ENCODE peak calls at places on chromosomes 6 and 20, in ten cellular contexts. E is WTC11, N is mammary epithelial cell, A is fibroblast of lung, G is esophagus muscularis mucosa, C is RWPE2, O is glutamatergic neuron, Q is lower lobe of right lung, F is AG09309, L is cardiac muscle cell. R is an unnamed sample.

GRCh38 chr6:131258816-131259476 is 123.7 kb downstream of the AKAP7 start:
- DNase-seq in E (no peak), N (peak; percentile 53), A (peak; percentile 15), G (no peak), C (no peak), O (no peak), Q (no peak), F (no peak), L (peak; percentile 21), R (no peak)

GRCh38 chr6:149614352-149614751 is 34.2 kb downstream of the KATNA1 start:
- DNase-seq in E (no peak), N (peak; percentile 68), A (peak; percentile 17), G (no peak), C (no peak), O (no peak), Q (no peak), F (peak; percentile 10), L (no peak), R (no peak)

GRCh38 chr6:116475151-116475550 is 14.0 kb downstream of the CALHM6 start:
- DNase-seq in E (no peak), N (no peak), A (no peak), G (no peak), C (no peak), O (no peak), Q (no peak), F (no peak), L (no peak), R (no peak)

GRCh38 chr6:113776998-113777397 is 80.1 kb upstream of the MARCKS start:
- DNase-seq in E (no peak), N (no peak), A (no peak), G (no peak), C (no peak), O (no peak), Q (no peak), F (no peak), L (peak; percentile 59), R (no peak)

GRCh38 chr6:91485047-91485446 is 898.2 kb upstream of the MAP3K7 start:
- DNase-seq in E (no peak), N (no peak), A (no peak), G (no peak), C (no peak), O (no peak), Q (no peak), F (no peak), L (no peak), R (no peak)

GRCh38 chr20:33554914-33555420 is 65.1 kb downstream of the CBFA2T2 start:
- DNase-seq in E (no peak), N (peak; percentile 86), A (peak; percentile 98), G (no peak), C (no peak), O (no peak), Q (no peak), F (peak; percentile 88), L (peak; percentile 75), R (peak; percentile 41)

GRCh38 chr6:87968435-87969278 is 79.0 kb upstream of the SPACA1 start:
- DNase-seq in E (peak; percentile 27), N (no peak), A (peak; percentile 2), G (no peak), C (no peak), O (peak; percentile 50), Q (peak; percentile 64), F (no peak), L (peak; percentile 56), R (peak; percentile 35)

GRCh38 chr6:158225767-158226166 is 57.6 kb downstream of the GTF2H5 start:
- DNase-seq in E (no peak), N (no peak), A (no peak), G (no peak), C (no peak), O (no peak), Q (no peak), F (no peak), L (no peak), R (no peak)

GRCh38 chr20:58306421-58307261 is 2.9 kb upstream of the RAB22A start:
- DNase-seq in E (no peak), N (peak; percentile 98), A (no peak), G (no peak), C (no peak), O (no peak), Q (peak; percentile 71), F (peak; percentile 35), L (no peak), R (peak; percentile 80)

GRCh38 chr6:128463942-128464341 is 56.5 kb downstream of the PTPRK start:
- DNase-seq in E (no peak), N (no peak), A (no peak), G (no peak), C (no peak), O (no peak), Q (no peak), F (no peak), L (no peak), R (no peak)

GRCh38 chr6:27157461-27158315 is 89.8 kb upstream of the PRSS16 start:
- DNase-seq in E (peak; percentile 78), N (peak; percentile 86), A (peak; percentile 68), G (no peak), C (no peak), O (peak; percentile 53), Q (peak; percentile 73), F (no peak), L (peak; percentile 59), R (peak; percentile 92)

GRCh38 chr20:37516697-37517370 is 4.2 kb upstream of the NNAT start:
- DNase-seq in E (no peak), N (no peak), A (peak; percentile 94), G (no peak), C (peak; percentile 61), O (peak; percentile 44), Q (no peak), F (no peak), L (no peak), R (no peak)

GRCh38 chr6:37618916-37619605 is 78.6 kb downstream of the MDGA1 start:
- DNase-seq in E (no peak), N (no peak), A (no peak), G (no peak), C (no peak), O (no peak), Q (no peak), F (no peak), L (no peak), R (peak; percentile 51)

GRCh38 chr20:35776513-35777101 is 4.8 kb downstream of the PHF20 start:
- DNase-seq in E (no peak), N (peak; percentile 31), A (peak; percentile 57), G (no peak), C (no peak), O (no peak), Q (no peak), F (no peak), L (no peak), R (no peak)

DNA sequence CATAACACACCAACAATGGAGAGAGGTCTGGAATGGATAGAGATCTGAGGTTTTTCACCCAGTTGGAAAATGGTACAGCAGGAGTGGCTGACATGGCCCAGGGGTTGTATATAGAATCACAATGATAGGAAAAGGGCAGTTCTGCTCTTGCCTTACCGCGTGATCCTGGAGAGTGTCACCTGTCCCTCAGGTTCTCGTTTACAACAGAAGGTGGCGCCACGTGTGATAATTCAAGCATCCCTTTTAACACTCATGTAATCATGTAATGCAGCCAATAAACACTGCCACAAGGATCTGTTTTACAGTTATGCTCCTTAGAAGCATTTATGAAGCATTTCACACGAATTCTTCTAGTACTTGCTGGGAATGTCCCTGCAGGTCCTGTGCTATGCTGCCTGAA is 12.9 kb upstream of the WFDC2 start:
- DNase-seq in E (peak; percentile 61), N (peak; percentile 40), A (no peak), G (no peak), C (no peak), O (peak; percentile 45), Q (peak; percentile 58), F (no peak), L (peak; percentile 58), R (peak; percentile 80)
- TF ChIP-seq CTCF in E (no peak), N (peak; percentile 63), A (no peak), G (no peak), C (peak; percentile 49), O (peak; percentile 38), Q (peak; percentile 38), F (peak; percentile 2), L (peak; percentile 15), R (peak; percentile 64)

GRCh38 chr6:106275692-106276091 is 49.9 kb downstream of the ATG5 start:
- DNase-seq in E (no peak), N (no peak), A (peak; percentile 61), G (no peak), C (no peak), O (no peak), Q (no peak), F (no peak), L (no peak), R (no peak)

GRCh38 chr6:106272289-106272688 is 53.3 kb downstream of the ATG5 start:
- DNase-seq in E (no peak), N (no peak), A (no peak), G (no peak), C (no peak), O (no peak), Q (no peak), F (no peak), L (no peak), R (no peak)

DNA sequence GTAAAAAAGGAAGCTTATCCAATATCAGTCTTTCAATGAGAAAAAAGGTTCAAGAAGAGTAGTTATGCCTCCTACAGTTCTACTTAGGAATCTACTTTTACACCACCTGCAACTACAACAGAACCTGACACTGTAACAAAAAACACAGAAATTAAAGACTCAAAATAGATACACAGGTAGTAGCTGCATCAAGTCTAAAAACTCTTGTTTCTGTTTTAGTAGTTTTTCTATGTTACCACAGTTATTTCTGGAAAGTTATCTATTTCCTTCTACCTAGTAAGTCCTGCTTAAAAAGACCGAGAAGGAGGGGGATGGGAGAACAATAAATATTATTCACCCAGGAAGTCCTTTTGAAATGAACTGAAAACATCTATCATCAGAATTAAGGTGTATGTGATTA is 52.5 kb downstream of the ATG5 start:
- DNase-seq in E (no peak), N (no peak), A (no peak), G (no peak), C (no peak), O (no peak), Q (no peak), F (no peak), L (no peak), R (no peak)
- TF ChIP-seq CTCF in E (no peak), N (no peak), A (no peak), G (no peak), C (no peak), O (no peak), Q (no peak), F (no peak), L (no peak), R (no peak)

GRCh38 chr6:16339263-16339587 is 100.8 kb downstream of the GMPR start:
- DNase-seq in E (no peak), N (no peak), A (no peak), G (no peak), C (no peak), O (no peak), Q (no peak), F (no peak), L (no peak), R (no peak)
- TF ChIP-seq CTCF in E (no peak), N (no peak), A (no peak), G (no peak), C (peak; percentile 22), O (no peak), Q (no peak), F (no peak), L (no peak), R (no peak)

DNA sequence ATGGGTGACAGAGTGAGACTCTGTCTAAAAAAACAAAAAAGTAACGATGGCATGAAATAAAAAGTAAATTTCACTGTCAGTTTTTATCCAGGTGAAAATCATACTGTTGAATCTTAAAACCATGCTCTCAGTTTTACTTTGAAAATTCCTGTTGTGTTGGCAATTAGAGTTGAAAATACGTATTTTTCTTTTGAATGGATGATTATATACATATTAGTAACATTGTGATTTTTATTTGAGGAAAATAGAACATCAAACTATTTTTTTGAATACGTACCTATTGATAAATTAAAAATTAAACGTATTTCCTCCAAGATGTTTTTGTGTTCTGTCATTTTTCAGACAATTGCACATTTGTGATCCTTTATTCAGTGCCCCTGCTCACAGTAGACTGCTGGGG is 14.7 kb downstream of the CEP43 start:
- DNase-seq in E (no peak), N (no peak), A (no peak), G (no peak), C (no peak), O (no peak), Q (no peak), F (no peak), L (no peak), R (no peak)
- TF ChIP-seq CTCF in E (no peak), N (no peak), A (no peak), G (no peak), C (no peak), O (no peak), Q (no peak), F (no peak), L (no peak), R (no peak)

R was measured in activated CD8-positive, alpha-beta T cell treated with anti-CD3 and anti-CD28 coated beads for 36 hours.